ENCODE peak calls at places on chromosome 9, in five cellular contexts. A is activated CD4-positive, alpha-beta T cell treated with anti-CD3 and anti-CD28 coated beads for 1 hour; W is AG04449; G is AG08395; T is nephron progenitor cell. P is an unnamed sample.

GRCh38 chr9:94166237-94167054 is 82.2 kb downstream of the PTPDC1 start:
- DNase-seq in A (peak), W (peak), G (peak), T (peak), P (peak)

GRCh38 chr9:75467141-75467540 is 378.8 kb downstream of the OSTF1 start:
- DNase-seq in A (no peak), W (no peak), G (no peak), T (no peak), P (no peak)

GRCh38 chr9:124778575-124779367 is 1.8 kb downstream of the OLFML2A start:
- DNase-seq in A (no peak), W (no peak), G (no peak), T (no peak), P (no peak)

GRCh38 chr9:13443380-13444271 is 164.1 kb upstream of the MPDZ start:
- DNase-seq in A (no peak), W (no peak), G (no peak), T (no peak), P (no peak)

GRCh38 chr9:137138701-137139467 is at the start of gene GRIN1:
- DNase-seq in A (no peak), W (no peak), G (peak), T (peak), P (no peak)

GRCh38 chr9:11663913-11664312 is 1029.3 kb upstream of the TYRP1 start:
- DNase-seq in A (no peak), W (no peak), G (no peak), T (no peak), P (no peak)

GRCh38 chr9:27368317-27368985 is 71.5 kb upstream of the EQTN start:
- DNase-seq in A (no peak), W (no peak), G (peak), T (no peak), P (peak)

GRCh38 chr9:124752967-124753366 is 18.1 kb downstream of the NR6A1 start:
- DNase-seq in A (no peak), W (peak), G (peak), T (no peak), P (no peak)

GRCh38 chr9:133584559-133585476 is 24.4 kb downstream of the FAM163B start:
- DNase-seq in A (no peak), W (no peak), G (no peak), T (no peak), P (no peak)

GRCh38 chr9:136052433-136052880 is 42.6 kb downstream of the NACC2 start:
- DNase-seq in A (no peak), W (no peak), G (peak), T (peak), P (peak)

GRCh38 chr9:79129865-79130480 is 441.8 kb upstream of the TLE4 start:
- DNase-seq in A (no peak), W (no peak), G (peak), T (peak), P (peak)

GRCh38 chr9:80188579-80188978 is 616.8 kb downstream of the TLE4 start:
- DNase-seq in A (no peak), W (no peak), G (no peak), T (no peak), P (no peak)

GRCh38 chr9:78707481-78707977 is 410.6 kb downstream of the PSAT1 start:
- DNase-seq in A (no peak), W (peak), G (peak), T (no peak), P (no peak)

GRCh38 chr9:34365282-34365681 is 11.4 kb downstream of the MYORG start:
- DNase-seq in A (no peak), W (no peak), G (no peak), T (no peak), P (no peak)

GRCh38 chr9:134885647-134886412 is 5.2 kb downstream of the FCN2 start:
- DNase-seq in A (peak), W (no peak), G (no peak), T (no peak), P (no peak)

GRCh38 chr9:120376101-120376500 is 203.9 kb downstream of the CDK5RAP2 start:
- DNase-seq in A (no peak), W (no peak), G (no peak), T (no peak), P (no peak)

GRCh38 chr9:117034862-117035261 is 347.8 kb downstream of the TRIM32 start:
- DNase-seq in A (no peak), W (no peak), G (no peak), T (peak), P (no peak)

GRCh38 chr9:99076483-99077171 is 28.3 kb upstream of the TGFBR1 start:
- DNase-seq in A (no peak), W (no peak), G (no peak), T (no peak), P (no peak)

GRCh38 chr9:95736891-95737522 is 138.5 kb upstream of the ERCC6L2 start:
- DNase-seq in A (no peak), W (no peak), G (no peak), T (peak), P (no peak)

GRCh38 chr9:38622083-38622674 is 1.8 kb upstream of the ANKRD18A start:
- DNase-seq in A (no peak), W (no peak), G (no peak), T (peak), P (no peak)

GRCh38 chr9:135971892-135972291 is 10.7 kb upstream of the UBAC1 start:
- DNase-seq in A (peak), W (no peak), G (no peak), T (peak), P (no peak)

GRCh38 chr9:133383438-133383837 is 7.3 kb downstream of the STKLD1 start:
- DNase-seq in A (no peak), W (no peak), G (no peak), T (no peak), P (no peak)

GRCh38 chr9:83039303-83039702 is 23.6 kb downstream of the RASEF start:
- DNase-seq in A (no peak), W (no peak), G (no peak), T (no peak), P (no peak)

P was measured in SJSA1.